ENCODE peak calls at places on chromosomes 7 and 10, in five cellular contexts. G is pancreas, S is GM12878, Q is left lung, P is adrenal gland. B is an unnamed sample.

GRCh38 chr10:69508738-69509340 is 57.6 kb downstream of the TSPAN15 start:
- DNase-seq in P (no peak), G (no peak), Q (no peak), S (no peak), B (no peak)

GRCh38 chr10:91135113-91135512 is 85.3 kb upstream of the PCGF5 start:
- DNase-seq in Q (no peak), G (no peak), S (no peak), P (no peak), B (no peak)

GRCh38 chr10:79081353-79082034 is 12.7 kb downstream of the ZMIZ1 start:
- DNase-seq in Q (peak), G (no peak), S (no peak), P (peak), B (peak)

GRCh38 chr7:157603005-157603404 is 266.2 kb downstream of the DNAJB6 start:
- DNase-seq in Q (no peak), G (no peak), S (no peak), P (no peak), B (no peak)

GRCh38 chr10:110664483-110665420 is 20.6 kb downstream of the RBM20 start:
- DNase-seq in Q (no peak), G (no peak), P (peak), S (no peak), B (peak)

GRCh38 chr7:80640841-80641240 is 2.4 kb downstream of the CD36 start:
- DNase-seq in G (no peak), Q (no peak), P (no peak), S (no peak), B (no peak)

GRCh38 chr7:137462074-137462715 is 118.7 kb upstream of the PTN start:
- DNase-seq in Q (no peak), S (no peak), G (no peak), P (no peak), B (no peak)

GRCh38 chr10:70925377-70926214 is 37.2 kb upstream of the PCBD1 start:
- DNase-seq in S (no peak), G (peak), Q (peak), P (peak), B (no peak)

GRCh38 chr7:149821191-149822148 is 16.7 kb upstream of the ZNF862 start:
- DNase-seq in S (no peak), G (no peak), Q (peak), P (no peak), B (no peak)

GRCh38 chr10:118991326-118991725 is 38.2 kb upstream of the NANOS1 start:
- DNase-seq in P (no peak), S (no peak), Q (no peak), G (no peak), B (no peak)

GRCh38 chr10:34664706-34665105 is 150.4 kb downstream of the PARD3 start:
- DNase-seq in P (no peak), Q (no peak), S (no peak), G (no peak), B (no peak)

GRCh38 chr7:32427769-32428291 is 62.4 kb downstream of the LSM5 start:
- DNase-seq in G (peak), P (peak), Q (peak), S (no peak), B (peak)

GRCh38 chr7:157412021-157412443 is 75.2 kb downstream of the DNAJB6 start:
- DNase-seq in G (no peak), P (no peak), S (no peak), Q (peak), B (no peak)

GRCh38 chr7:134313543-134313942 is 3.2 kb downstream of the SLC35B4 start:
- DNase-seq in Q (no peak), G (no peak), P (no peak), S (no peak), B (no peak)

GRCh38 chr10:26839966-26840627 is 20.7 kb downstream of the ABI1 start:
- DNase-seq in G (no peak), P (no peak), S (no peak), Q (no peak), B (no peak)

GRCh38 chr10:3832022-3832786 is 47.2 kb upstream of the KLF6 start:
- DNase-seq in P (no peak), Q (no peak), G (no peak), S (no peak), B (no peak)

GRCh38 chr10:72027498-72027897 is 60.9 kb downstream of the SPOCK2 start:
- DNase-seq in P (no peak), S (no peak), Q (no peak), G (no peak), B (no peak)

DNA sequence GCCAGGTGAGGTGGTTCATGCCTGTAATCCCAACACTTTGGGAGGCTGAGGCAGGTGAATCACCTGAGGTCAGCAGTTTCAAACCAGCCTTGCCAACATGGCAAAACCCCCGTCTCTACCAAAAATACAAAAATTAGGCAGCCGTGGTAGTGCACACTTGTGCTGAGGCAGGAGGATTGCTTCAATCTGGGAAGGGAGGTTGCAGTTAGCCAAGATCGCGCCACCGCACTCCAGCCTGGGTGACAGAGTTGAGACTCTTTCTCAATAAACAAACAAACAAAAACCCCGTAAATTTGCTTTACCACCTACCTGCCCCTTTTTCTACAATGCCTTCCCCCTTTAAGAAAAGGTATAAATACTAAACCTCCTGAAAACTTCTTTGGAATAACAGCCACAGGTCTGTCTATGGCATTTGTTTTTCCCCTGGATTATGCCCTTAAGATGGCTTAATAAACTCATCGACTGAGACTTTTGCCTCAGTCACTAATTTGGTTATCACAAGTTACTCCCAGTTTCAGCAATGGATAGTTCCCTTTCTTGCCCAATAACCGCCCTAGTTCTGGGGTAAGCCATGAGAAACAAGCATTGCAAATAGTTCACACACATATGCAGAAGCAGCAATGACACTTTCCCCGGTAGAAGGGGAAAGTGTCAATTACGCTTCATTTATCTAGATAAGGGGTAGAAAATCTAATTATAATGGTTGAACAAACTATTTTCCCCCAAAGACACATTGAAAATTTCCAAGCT is 52.8 kb upstream of the SVIL start:
- DNase-seq in Q (peak), G (no peak), S (no peak), P (no peak), B (no peak)
- H3K4me3 ChIP-seq in Q (no peak), G (no peak), S (no peak), P (no peak), B (no peak)

GRCh38 chr10:132592790-132593788 is 55.5 kb downstream of the INPP5A start:
- DNase-seq in S (peak), P (no peak), Q (no peak), G (peak), B (no peak)

GRCh38 chr10:132590094-132590751 is 52.6 kb downstream of the INPP5A start:
- DNase-seq in S (no peak), G (no peak), Q (no peak), P (no peak), B (no peak)

GRCh38 chr10:132589681-132590080 is 52.1 kb downstream of the INPP5A start:
- DNase-seq in G (no peak), S (no peak), P (no peak), Q (no peak), B (no peak)

GRCh38 chr10:132590752-132591121 is 53.1 kb downstream of the INPP5A start:
- DNase-seq in P (no peak), Q (no peak), G (no peak), S (no peak), B (no peak)

DNA sequence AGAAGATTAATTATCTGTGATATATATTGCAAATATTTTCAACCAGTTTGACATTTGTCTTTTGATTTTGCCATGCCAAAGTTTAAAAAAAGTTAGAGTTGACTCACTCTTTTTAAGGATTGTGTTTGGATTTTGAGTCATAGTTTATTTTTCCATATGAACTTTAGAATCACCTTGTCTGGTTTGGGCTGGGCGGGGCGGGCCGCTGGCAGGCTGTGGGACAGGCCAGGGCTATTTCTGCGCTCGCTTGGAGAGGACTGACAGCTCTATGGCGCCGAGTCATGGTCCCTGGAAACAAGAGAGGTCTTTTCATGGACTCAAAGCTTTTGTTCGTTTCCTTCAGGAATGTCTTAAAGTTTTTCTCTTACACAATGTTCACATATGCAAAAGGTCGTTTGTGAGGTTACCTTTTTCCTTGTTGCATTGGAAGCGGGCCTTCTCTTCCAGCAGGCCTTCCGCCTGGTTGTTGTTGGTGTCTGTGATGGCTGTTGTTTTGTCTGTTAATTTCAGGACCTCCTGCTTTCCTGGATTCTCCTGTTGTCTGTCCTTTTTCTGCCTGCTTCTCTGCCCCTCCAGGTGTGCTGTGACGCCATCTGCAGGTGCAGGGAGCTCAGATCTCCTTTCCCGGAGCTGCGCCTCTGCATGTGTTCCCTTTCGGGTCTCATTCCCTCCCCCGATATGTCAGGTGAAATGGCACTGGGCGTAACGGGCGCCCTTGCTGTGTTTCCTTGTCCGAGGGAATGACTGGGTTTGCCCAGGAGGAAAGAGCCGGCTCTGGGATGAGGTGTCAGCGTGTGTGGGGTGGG is 53.8 kb downstream of the INPP5A start:
- DNase-seq in G (peak), Q (no peak), P (no peak), S (no peak), B (peak)
- H3K27ac ChIP-seq in G (peak), Q (peak), P (peak), S (no peak), B (peak)

DNA sequence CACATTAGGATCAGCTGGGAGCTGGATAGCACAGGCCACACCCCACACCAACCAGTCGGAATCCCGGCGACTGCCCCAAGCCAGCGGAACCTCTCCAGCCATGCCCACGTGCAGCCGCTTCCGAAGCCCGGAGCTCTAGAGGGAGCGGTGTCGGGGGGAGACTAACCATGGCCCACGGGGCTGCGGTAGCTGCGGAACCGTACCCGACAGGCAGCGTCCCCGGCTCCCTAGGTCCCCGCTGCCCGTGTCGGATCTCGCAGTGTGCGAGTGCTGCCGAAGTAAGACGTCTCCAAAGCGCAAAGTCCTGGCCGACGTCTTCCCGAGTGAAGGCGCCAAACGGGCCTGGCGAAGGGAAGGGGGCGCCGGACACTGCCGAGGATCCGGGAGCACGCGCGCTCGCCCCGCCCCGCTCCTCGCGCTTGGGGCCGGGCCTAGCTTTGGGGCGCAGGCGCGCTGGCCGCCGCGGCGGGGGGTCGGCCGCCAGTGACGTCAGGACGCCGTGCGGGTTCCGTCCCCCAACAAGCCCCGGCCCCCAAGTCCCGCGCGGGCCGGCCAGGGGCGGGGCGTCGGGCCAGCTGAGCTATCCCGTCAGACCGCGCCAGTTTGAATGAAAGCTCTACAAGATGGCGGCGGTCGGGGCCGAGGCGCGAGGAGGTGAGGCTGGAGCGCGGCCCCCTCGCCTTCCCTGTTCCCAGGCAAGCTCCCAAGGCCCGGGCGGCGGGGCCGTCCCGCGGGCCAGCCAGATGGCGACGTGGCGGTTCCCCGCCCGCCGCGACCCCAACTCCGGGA is at the start of gene SUV39H2:
- DNase-seq in P (peak), Q (peak), S (peak), G (peak), B (peak)
- TF ChIP-seq CTCF in P (no peak), Q (no peak), S (no peak), G (no peak), B (no peak)

GRCh38 chr10:124733566-124734245 is 10.5 kb downstream of the FAM53B start:
- DNase-seq in P (peak), G (no peak), Q (no peak), S (no peak), B (no peak)

GRCh38 chr10:124734311-124735166 is 9.6 kb downstream of the FAM53B start:
- DNase-seq in S (no peak), Q (no peak), P (peak), G (no peak), B (no peak)

GRCh38 chr10:124737221-124737620 is 7.0 kb downstream of the FAM53B start:
- DNase-seq in G (no peak), P (peak), S (no peak), Q (no peak), B (no peak)

GRCh38 chr10:124736491-124737136 is 7.6 kb downstream of the FAM53B start:
- DNase-seq in G (peak), P (peak), S (no peak), Q (peak), B (peak)

DNA sequence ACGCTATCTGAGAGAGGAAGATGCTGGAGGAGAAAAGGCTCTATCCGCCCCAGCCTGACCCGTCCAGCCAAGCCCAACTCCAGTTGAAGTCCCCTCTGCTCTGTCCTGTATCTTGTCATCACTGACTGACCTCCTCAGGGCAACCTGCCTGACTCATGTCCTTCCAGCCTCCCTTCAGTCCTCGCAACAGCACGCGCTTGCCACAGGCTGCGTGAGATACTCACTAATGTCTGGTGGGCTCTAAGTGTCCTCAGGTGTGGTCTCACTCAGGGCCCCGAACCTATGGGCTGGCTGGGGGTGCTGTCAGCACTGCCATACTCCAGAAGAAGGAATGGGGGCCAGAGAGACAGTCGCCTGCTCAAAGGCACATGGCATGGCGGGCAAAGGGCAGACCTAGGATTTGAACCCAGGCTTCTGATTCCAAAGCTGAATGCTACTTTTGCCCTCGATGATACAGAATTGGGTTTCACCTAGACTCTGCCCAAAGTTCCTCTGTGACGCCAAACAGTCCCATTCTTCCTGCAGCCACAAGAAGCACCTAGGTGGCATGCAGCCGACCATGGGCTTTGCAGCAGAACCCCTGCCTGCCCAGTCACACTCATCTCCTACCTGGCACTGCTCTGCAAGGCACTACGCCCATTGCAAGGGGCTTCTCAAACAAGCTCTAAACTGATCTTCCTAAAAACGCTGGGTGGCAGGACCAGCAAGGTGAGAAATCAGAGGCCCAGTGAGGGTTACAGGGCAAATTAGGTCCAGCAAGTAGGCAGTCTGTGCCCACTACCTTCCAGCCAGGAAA is 8.5 kb downstream of the FAM53B start:
- DNase-seq in G (no peak), Q (no peak), P (peak), S (no peak), B (no peak)
- H3K4me3 ChIP-seq in G (no peak), Q (no peak), P (peak), S (no peak), B (peak)

GRCh38 chr7:26337232-26337865 is 45.7 kb downstream of the SNX10 start:
- DNase-seq in S (no peak), G (no peak), P (no peak), Q (no peak), B (no peak)
- H3K27ac ChIP-seq in S (no peak), G (no peak), P (no peak), Q (no peak), B (no peak)

GRCh38 chr7:82234457-82235049 is 209.0 kb downstream of the CACNA2D1 start:
- DNase-seq in G (no peak), P (no peak), Q (no peak), S (no peak), B (no peak)
- TF ChIP-seq CTCF in G (peak), P (peak), Q (no peak), S (peak), B (peak)

DNA sequence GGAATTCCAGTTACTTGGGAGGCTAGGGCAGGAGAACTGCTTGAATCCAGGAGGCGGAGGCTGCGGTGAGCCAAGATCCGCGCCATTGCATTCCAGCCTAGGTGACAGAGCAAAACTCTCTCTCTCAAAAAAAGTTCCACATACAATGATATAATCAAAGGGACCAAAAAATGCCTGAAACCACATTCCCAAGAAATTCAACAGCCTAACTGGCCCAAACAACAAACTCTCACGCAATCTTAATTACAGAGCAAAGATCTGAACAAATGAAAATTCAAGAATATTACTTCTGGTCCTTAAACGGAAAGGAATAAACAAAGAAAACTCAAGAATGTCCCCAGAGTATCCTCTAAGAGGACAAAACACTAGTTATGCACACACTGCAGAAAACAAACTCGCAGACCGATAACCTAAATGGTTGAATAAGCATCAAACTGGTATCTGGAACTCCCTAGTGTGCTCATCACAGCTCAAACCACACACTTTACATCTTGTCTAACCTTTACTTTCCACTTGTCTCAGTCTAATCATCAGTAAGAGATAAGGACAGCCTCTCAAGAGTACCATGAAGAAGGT is 3.7 kb downstream of the OGA start:
- DNase-seq in S (no peak), Q (peak), P (no peak), G (no peak), B (no peak)
- H3K4me3 ChIP-seq in S (peak), Q (no peak), P (peak), G (peak), B (peak)

DNA sequence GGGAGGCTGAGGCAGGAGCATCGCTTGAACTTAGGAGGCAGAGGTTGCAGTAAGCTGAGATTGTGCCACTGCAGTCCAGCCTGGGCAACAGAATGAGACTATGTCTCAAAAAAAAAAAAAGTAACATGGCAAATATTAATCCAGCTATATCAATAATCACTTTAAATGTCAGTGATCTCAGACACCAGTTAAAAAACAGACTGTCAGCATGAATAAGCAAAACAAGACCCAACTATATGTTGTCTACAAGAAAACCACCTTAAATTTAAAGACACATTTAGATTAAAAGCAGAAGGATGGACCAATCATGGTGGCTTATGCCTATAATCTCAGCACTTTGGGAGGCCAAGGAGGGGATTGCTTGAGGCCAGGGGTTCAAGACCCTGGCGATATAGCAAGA is 8.5 kb upstream of the ATE1 start:
- DNase-seq in P (no peak), Q (no peak), S (no peak), G (no peak), B (no peak)
- H3K27ac ChIP-seq in P (no peak), Q (no peak), S (no peak), G (no peak), B (no peak)

GRCh38 chr7:131302876-131303707 is 24.6 kb upstream of the MKLN1 start:
- DNase-seq in G (peak), Q (no peak), S (no peak), P (no peak), B (no peak)
- TF ChIP-seq CTCF in G (peak), Q (peak), S (peak), P (peak), B (peak)

GRCh38 chr10:103125323-103126267 is 67.5 kb downstream of the NT5C2 start:
- DNase-seq in Q (no peak), S (peak), G (no peak), P (no peak), B (no peak)
- H3K4me3 ChIP-seq in Q (no peak), S (peak), G (no peak), P (no peak), B (no peak)

B was measured in gastrocnemius medialis.